ENCODE peak calls at places on chromosome 19, in four cellular contexts. H, U, M and J are unnamed samples. For H3K36me3, the result is how much of the 10 kb centered on the place peaks cover.

GRCh38 chr19:1045247-1045603 is 5.3 kb downstream of the ABCA7 start:
- DNase-seq in H (peak), U (no peak), M (no peak), J (peak)

GRCh38 chr19:47036233-47036651 is 12.2 kb downstream of the TMEM160 start:
- DNase-seq in H (peak), U (no peak), M (no peak), J (no peak)

GRCh38 chr19:42239544-42240220 is 2.7 kb downstream of the GSK3A start:
- DNase-seq in H (no peak), U (no peak), M (no peak), J (no peak)

GRCh38 chr19:54390942-54391577 is 24.2 kb upstream of the TTYH1 start:
- DNase-seq in H (peak), U (peak), M (peak), J (peak)

GRCh38 chr19:47497821-47498520 is 14.0 kb upstream of the KPTN start:
- DNase-seq in H (no peak), U (no peak), M (no peak), J (no peak)

GRCh38 chr19:13977803-13978202 is 25.5 kb downstream of the DCAF15 start:
- DNase-seq in H (no peak), U (no peak), M (no peak), J (no peak)

GRCh38 chr19:46611791-46612190 is 10.7 kb downstream of the CALM3 start:
- DNase-seq in H (no peak), U (no peak), M (no peak), J (no peak)

GRCh38 chr19:36417752-36418286 is 625 bp downstream of the ZFP82 start:
- DNase-seq in H (no peak), U (no peak), M (no peak), J (no peak)

GRCh38 chr19:49997709-49998108 is 27.5 kb downstream of the VRK3 start:
- DNase-seq in H (no peak), U (no peak), M (no peak), J (peak)

GRCh38 chr19:14354445-14354844 is 26.8 kb upstream of the ADGRE5 start:
- DNase-seq in H (no peak), U (no peak), M (no peak), J (no peak)

GRCh38 chr19:5398693-5399057 is 56.5 kb upstream of the ZNRF4 start:
- DNase-seq in H (no peak), U (no peak), M (no peak), J (no peak)

GRCh38 chr19:5293607-5294089 is 47.0 kb downstream of the PTPRS start:
- DNase-seq in H (peak), U (no peak), M (peak), J (peak)

GRCh38 chr19:9839415-9839814 is 4.3 kb downstream of the PIN1 start:
- DNase-seq in H (no peak), U (no peak), M (no peak), J (no peak)

GRCh38 chr19:3852177-3852511 is 16.7 kb downstream of the ZFR2 start:
- DNase-seq in H (no peak), U (no peak), M (no peak), J (no peak)

GRCh38 chr19:31351212-31352193 is 2.3 kb upstream of the TSHZ3 start:
- DNase-seq in H (no peak), U (no peak), M (no peak), J (peak)

GRCh38 chr19:29623726-29624488 is 17.8 kb downstream of the POP4 start:
- DNase-seq in H (no peak), U (no peak), M (no peak), J (no peak)

GRCh38 chr19:37930416-37930815 is 23.4 kb downstream of the SIPA1L3 start:
- DNase-seq in H (peak), U (no peak), M (no peak), J (no peak)

GRCh38 chr19:48424694-48425219 is 21.0 kb upstream of the GRWD1 start:
- DNase-seq in H (no peak), U (no peak), M (no peak), J (no peak)

GRCh38 chr19:58519087-58519354 is 589 bp downstream of the ZBTB45 start:
- DNase-seq in H (peak), U (no peak), M (peak), J (peak)

GRCh38 chr19:55622242-55622969 is 2.0 kb downstream of the ZNF784 start:
- DNase-seq in H (no peak), U (no peak), M (no peak), J (no peak)

GRCh38 chr19:33373701-33374405 is at the start of gene CEBPG:
- DNase-seq in H (peak), U (no peak), M (peak), J (no peak)

GRCh38 chr19:58059003-58059671 is at the start of gene ZNF135:
- DNase-seq in H (peak), U (peak), M (peak), J (peak)

GRCh38 chr19:55437410-55437809 is 5.7 kb downstream of the SHISA7 start:
- DNase-seq in H (peak), U (no peak), M (peak), J (no peak)

GRCh38 chr19:42233106-42233505 is 9.3 kb downstream of the GSK3A start:
- DNase-seq in H (no peak), U (no peak), M (no peak), J (no peak)

GRCh38 chr19:14404322-14404721 is 14.8 kb downstream of the DDX39A start:
- DNase-seq in H (no peak), U (no peak), M (no peak), J (no peak)

GRCh38 chr19:52248256-52248655 is 21.1 kb upstream of the ZNF766 start:
- DNase-seq in H (peak), U (no peak), M (no peak), J (peak)

GRCh38 chr19:42284066-42284501 is 15.0 kb downstream of the CIC start:
- DNase-seq in H (peak), U (no peak), M (peak), J (peak)

GRCh38 chr19:14408641-14409120 is 10.5 kb downstream of the DDX39A start:
- DNase-seq in H (no peak), U (no peak), M (no peak), J (no peak)

GRCh38 chr19:15113245-15114152 is 6.3 kb downstream of the SYDE1 start:
- DNase-seq in H (no peak), U (no peak), M (no peak), J (no peak)

GRCh38 chr19:29711584-29712132 is 3.4 kb downstream of the C19orf12 start:
- DNase-seq in H (no peak), U (no peak), M (no peak), J (no peak)

GRCh38 chr19:5130371-5131030 is 161.6 kb downstream of the KDM4B start:
- DNase-seq in H (no peak), U (no peak), M (no peak), J (peak)

GRCh38 chr19:39514840-39515550 is at the start of gene SELENOV:
- DNase-seq in H (no peak), U (no peak), M (no peak), J (no peak)
- H3K4me3 ChIP-seq in H (peak), U (peak), M (peak), J (no peak)

DNA sequence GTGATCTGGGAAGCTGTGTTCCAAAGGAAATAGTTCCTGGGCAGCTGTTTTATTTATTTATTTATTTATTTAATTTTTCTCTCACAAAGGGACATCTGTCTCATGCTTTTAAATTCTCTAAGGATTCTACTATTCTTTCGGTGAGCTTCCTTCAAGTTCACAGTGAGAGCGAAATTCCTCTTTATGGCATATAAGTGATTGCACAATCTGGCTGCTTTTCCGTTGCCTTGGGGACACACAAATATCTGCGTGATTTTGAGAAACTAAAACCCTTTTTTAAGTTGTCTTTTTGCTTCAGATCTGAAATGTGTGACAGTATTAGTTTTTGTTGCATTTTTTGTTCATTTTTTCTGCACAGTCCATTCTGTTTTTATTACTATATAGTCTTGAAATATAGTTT is 19.1 kb downstream of the ZNF486 start:
- DNase-seq in H (no peak), U (no peak), M (no peak), J (no peak)
- H3K36me3 ChIP-seq in H (half or more), U (under half), M (under half), J (under half)

DNA sequence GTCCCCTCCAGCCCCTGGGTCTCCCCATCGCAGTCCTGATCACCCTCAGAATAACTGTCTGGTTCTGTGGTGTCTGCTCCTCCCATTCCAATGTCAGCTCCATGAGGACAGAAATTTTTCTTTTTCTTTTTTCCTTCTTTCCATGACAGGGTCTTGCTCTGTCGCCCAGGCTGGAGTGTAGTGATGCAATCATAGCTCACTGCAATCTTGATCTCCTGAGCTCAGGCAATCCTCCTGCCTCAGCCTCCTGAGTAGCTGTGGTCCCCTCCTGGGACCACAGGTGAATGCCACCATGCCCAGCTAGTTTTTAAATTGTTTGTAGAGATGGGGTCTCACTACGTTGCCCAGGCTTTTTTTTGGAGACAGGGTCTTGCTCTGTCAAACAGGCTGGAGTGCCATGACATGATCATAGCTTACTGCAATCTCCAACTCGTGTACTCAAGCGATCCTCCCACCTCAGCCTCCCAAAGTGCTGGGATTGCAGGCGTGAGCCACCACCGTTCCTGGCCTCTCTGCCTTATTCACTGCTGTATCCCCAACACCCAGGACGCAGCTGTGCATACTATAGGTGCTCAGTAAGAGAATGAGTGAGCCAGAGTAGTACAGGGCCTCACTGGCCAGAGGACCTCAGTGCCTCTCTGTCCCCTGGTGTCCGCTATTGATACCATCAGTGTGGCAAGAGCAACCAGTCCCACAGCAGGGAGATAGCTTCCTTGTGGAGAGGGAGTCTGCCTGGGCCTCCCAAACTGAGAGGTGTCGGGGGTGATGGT is 5.2 kb upstream of the DOCK6 start:
- DNase-seq in H (no peak), U (no peak), M (no peak), J (no peak)
- H3K4me3 ChIP-seq in H (no peak), U (no peak), M (no peak), J (no peak)

GRCh38 chr19:8821748-8822241 is 10.3 kb downstream of the ZNF558 start:
- DNase-seq in H (no peak), U (no peak), M (no peak), J (no peak)
- H3K36me3 ChIP-seq in H (half or more), U (under half), M (under half), J (half or more)

GRCh38 chr19:6423499-6424189 is 967 bp downstream of the KHSRP start:
- DNase-seq in H (no peak), U (no peak), M (no peak), J (no peak)
- H3K4me3 ChIP-seq in H (peak), U (peak), M (peak), J (peak)

GRCh38 chr19:2046046-2046907 is 4.8 kb downstream of the MKNK2 start:
- DNase-seq in H (no peak), U (no peak), M (no peak), J (no peak)
- H3K36me3 ChIP-seq in H (half or more), U (under half), M (under half), J (under half)

DNA sequence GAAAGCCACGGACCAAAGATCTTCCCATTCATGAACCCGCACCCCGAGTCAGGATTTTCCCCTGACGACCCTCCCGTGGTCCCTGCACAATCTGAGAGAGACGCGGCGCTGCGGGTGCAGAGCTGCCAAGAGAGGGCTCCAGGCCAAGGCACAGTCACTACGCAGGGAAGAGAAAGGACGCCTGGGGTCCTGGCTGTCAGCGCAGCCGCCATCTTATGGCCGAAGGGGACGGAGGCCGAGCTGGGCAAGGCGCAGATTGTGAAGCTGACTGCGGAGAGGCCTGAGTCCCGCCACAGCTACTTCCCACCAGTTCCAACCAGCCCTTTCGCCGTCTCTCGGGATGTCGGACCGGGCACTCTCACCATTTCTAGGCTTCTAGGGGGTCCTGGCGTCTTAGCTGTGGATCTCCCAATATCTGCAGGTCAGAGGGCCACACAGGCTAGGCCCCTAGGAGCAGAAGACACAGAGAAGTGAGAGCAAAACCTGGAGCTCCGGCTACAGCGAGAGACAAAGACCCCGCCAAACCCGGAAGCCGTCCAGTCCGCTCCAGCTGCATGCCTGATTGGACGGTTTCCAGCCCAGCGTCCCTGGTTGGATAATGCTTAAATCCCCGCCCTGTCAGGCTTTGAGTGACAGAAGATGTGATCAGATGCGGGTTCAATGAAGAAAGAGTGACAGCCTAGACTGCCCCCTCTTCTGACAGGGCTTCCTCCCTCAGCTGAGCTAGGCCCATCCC is at the start of gene ZNF100:
- DNase-seq in H (peak), U (peak), M (peak), J (peak)
- H3K4me3 ChIP-seq in H (peak), U (peak), M (peak), J (peak)

GRCh38 chr19:35272954-35273649 is 4.3 kb downstream of the USF2 start:
- DNase-seq in H (no peak), U (no peak), M (no peak), J (no peak)
- H3K36me3 ChIP-seq in H (half or more), U (under half), M (under half), J (under half)

DNA sequence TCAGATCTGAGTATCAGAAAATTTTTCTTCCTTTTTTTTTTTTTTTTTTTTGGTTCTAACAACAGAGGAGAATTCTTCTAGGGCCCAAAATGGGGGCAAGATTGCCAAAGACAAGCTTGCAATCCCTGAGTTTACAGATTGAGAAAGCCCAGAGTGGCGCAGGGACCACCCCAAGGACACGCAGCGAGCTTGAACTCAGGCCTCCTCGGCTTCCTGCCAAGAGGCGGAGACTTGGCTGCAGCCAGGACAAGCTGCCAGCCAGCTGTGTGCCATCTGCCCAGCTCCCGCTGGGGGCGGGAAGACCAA is 508 bp upstream of the MRPL34 start:
- DNase-seq in H (no peak), U (no peak), M (no peak), J (no peak)
- H3K4me3 ChIP-seq in H (peak), U (no peak), M (peak), J (peak)